ENCODE peak calls at places on chromosomes 13 and 19, in four cellular contexts. One of them, this sample, is unnamed.

GRCh38 chr19:3733549-3734309 is 25.5 kb downstream of the TJP3 start:
- DNase-seq in trophoblast cell: no peak
- DNase-seq in H1: no peak
- DNase-seq in neuronal stem cell: no peak
- DNase-seq in this sample: no peak

GRCh38 chr19:58584498-58585441 is 11.6 kb upstream of the MZF1 start:
- DNase-seq in trophoblast cell: no peak
- DNase-seq in H1: no peak
- DNase-seq in neuronal stem cell: no peak
- DNase-seq in this sample: no peak

GRCh38 chr19:34217952-34218817 is 36.2 kb upstream of the GARRE1 start:
- DNase-seq in trophoblast cell: no peak
- DNase-seq in H1: no peak
- DNase-seq in neuronal stem cell: no peak
- DNase-seq in this sample: peak

GRCh38 chr13:28717170-28717569 is 1.6 kb downstream of the SLC46A3 start:
- DNase-seq in trophoblast cell: no peak
- DNase-seq in H1: no peak
- DNase-seq in neuronal stem cell: no peak
- DNase-seq in this sample: peak

GRCh38 chr13:46492946-46493345 is 60.0 kb upstream of the LRCH1 start:
- DNase-seq in trophoblast cell: peak
- DNase-seq in H1: no peak
- DNase-seq in neuronal stem cell: peak
- DNase-seq in this sample: peak

GRCh38 chr19:14682084-14682483 is 7.4 kb upstream of the ADGRE3 start:
- DNase-seq in trophoblast cell: no peak
- DNase-seq in H1: no peak
- DNase-seq in neuronal stem cell: no peak
- DNase-seq in this sample: no peak

GRCh38 chr13:70253834-70254233 is 145.6 kb upstream of the KLHL1 start:
- DNase-seq in trophoblast cell: no peak
- DNase-seq in H1: no peak
- DNase-seq in neuronal stem cell: no peak
- DNase-seq in this sample: peak

GRCh38 chr13:94860981-94861407 is 148.6 kb upstream of the SOX21 start:
- DNase-seq in trophoblast cell: no peak
- DNase-seq in H1: no peak
- DNase-seq in neuronal stem cell: no peak
- DNase-seq in this sample: peak

GRCh38 chr13:30985637-30986205 is 53.3 kb downstream of the TEX26 start:
- DNase-seq in trophoblast cell: no peak
- DNase-seq in H1: no peak
- DNase-seq in neuronal stem cell: no peak
- DNase-seq in this sample: peak

GRCh38 chr13:113476811-113477210 is 13.7 kb downstream of the DCUN1D2 start:
- DNase-seq in trophoblast cell: no peak
- DNase-seq in H1: no peak
- DNase-seq in neuronal stem cell: no peak
- DNase-seq in this sample: no peak

GRCh38 chr19:49492573-49493411 is 3.4 kb upstream of the RPS11 start:
- DNase-seq in trophoblast cell: no peak
- DNase-seq in H1: peak
- DNase-seq in neuronal stem cell: no peak
- DNase-seq in this sample: peak

GRCh38 chr13:23763328-23763727 is 125.9 kb downstream of the MIPEP start:
- DNase-seq in trophoblast cell: no peak
- DNase-seq in H1: no peak
- DNase-seq in neuronal stem cell: no peak
- DNase-seq in this sample: no peak

GRCh38 chr13:27028683-27029480 is 142.7 kb downstream of the USP12 start:
- DNase-seq in trophoblast cell: no peak
- DNase-seq in H1: no peak
- DNase-seq in neuronal stem cell: no peak
- DNase-seq in this sample: no peak

GRCh38 chr19:28171983-28172382 is 1041.0 kb downstream of the UQCRFS1 start:
- DNase-seq in trophoblast cell: no peak
- DNase-seq in H1: no peak
- DNase-seq in neuronal stem cell: no peak
- DNase-seq in this sample: no peak

GRCh38 chr13:35514801-35515502 is 38.5 kb upstream of the MAB21L1 start:
- DNase-seq in trophoblast cell: no peak
- DNase-seq in H1: no peak
- DNase-seq in neuronal stem cell: no peak
- DNase-seq in this sample: no peak

GRCh38 chr19:30204721-30205120 is 167.5 kb upstream of the ZNF536 start:
- DNase-seq in trophoblast cell: no peak
- DNase-seq in H1: peak
- DNase-seq in neuronal stem cell: no peak
- DNase-seq in this sample: no peak

GRCh38 chr13:43005460-43006236 is 13.6 kb upstream of the EPSTI1 start:
- DNase-seq in trophoblast cell: no peak
- DNase-seq in H1: no peak
- DNase-seq in neuronal stem cell: no peak
- DNase-seq in this sample: no peak

GRCh38 chr19:35347171-35347929 is at the start of gene FFAR1:
- DNase-seq in trophoblast cell: peak
- DNase-seq in H1: peak
- DNase-seq in neuronal stem cell: no peak
- DNase-seq in this sample: no peak
- H3K4me3 ChIP-seq in trophoblast cell: no peak
- H3K4me3 ChIP-seq in H1: no peak
- H3K4me3 ChIP-seq in neuronal stem cell: no peak
- H3K4me3 ChIP-seq in this sample: no peak

GRCh38 chr19:45478454-45479238 is 10.8 kb downstream of the FOSB start:
- DNase-seq in trophoblast cell: peak
- DNase-seq in H1: peak
- DNase-seq in neuronal stem cell: peak
- DNase-seq in this sample: peak

GRCh38 chr19:45475537-45476348 is 7.9 kb downstream of the FOSB start:
- DNase-seq in trophoblast cell: peak
- DNase-seq in H1: no peak
- DNase-seq in neuronal stem cell: no peak
- DNase-seq in this sample: peak

GRCh38 chr19:45477216-45477615 is 9.4 kb downstream of the FOSB start:
- DNase-seq in trophoblast cell: peak
- DNase-seq in H1: no peak
- DNase-seq in neuronal stem cell: no peak
- DNase-seq in this sample: peak

GRCh38 chr19:45476349-45476717 is 8.5 kb downstream of the FOSB start:
- DNase-seq in trophoblast cell: peak
- DNase-seq in H1: no peak
- DNase-seq in neuronal stem cell: no peak
- DNase-seq in this sample: peak

DNA sequence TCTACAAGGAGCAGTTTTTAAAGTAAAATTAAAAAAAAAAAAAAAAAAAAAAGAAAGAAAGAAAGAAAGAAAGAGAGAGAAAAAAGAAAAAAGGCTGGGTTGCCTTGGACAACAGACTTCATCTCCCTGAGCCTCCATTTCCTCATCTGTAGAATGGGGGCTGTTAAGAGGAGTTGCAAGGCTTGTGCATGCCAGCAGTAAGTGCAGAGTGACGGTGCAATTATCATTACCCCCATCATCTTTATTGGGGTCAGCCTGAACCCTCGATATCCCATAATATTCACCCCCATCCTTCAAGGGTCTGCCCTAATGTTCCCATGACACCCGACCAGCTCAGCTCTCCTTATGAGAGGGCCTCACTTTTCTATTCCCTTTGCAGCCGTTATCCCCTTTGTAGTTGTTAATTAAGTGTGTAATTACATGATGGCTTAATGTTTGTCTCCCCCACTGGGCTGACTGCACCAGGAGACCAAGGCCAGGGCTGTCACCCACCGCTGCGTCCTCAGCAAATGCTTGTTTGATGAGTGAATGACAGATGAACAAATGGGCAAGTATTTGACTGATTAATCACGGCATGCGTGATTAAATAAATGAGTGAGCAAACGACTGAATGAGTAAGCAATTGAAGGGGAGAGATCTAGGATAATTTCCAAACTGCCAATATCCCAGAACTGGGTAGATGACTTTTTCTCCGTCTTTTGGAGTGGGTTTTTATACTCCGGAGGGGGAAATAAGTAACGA is 10.1 kb downstream of the FOSB start:
- DNase-seq in trophoblast cell: peak
- DNase-seq in H1: no peak
- DNase-seq in neuronal stem cell: no peak
- DNase-seq in this sample: peak
- H2AK5ac ChIP-seq in trophoblast cell: no peak
- H2AK5ac ChIP-seq in H1: no peak
- H2AK5ac ChIP-seq in neuronal stem cell: no peak
- H2AK5ac ChIP-seq in this sample: no peak

DNA sequence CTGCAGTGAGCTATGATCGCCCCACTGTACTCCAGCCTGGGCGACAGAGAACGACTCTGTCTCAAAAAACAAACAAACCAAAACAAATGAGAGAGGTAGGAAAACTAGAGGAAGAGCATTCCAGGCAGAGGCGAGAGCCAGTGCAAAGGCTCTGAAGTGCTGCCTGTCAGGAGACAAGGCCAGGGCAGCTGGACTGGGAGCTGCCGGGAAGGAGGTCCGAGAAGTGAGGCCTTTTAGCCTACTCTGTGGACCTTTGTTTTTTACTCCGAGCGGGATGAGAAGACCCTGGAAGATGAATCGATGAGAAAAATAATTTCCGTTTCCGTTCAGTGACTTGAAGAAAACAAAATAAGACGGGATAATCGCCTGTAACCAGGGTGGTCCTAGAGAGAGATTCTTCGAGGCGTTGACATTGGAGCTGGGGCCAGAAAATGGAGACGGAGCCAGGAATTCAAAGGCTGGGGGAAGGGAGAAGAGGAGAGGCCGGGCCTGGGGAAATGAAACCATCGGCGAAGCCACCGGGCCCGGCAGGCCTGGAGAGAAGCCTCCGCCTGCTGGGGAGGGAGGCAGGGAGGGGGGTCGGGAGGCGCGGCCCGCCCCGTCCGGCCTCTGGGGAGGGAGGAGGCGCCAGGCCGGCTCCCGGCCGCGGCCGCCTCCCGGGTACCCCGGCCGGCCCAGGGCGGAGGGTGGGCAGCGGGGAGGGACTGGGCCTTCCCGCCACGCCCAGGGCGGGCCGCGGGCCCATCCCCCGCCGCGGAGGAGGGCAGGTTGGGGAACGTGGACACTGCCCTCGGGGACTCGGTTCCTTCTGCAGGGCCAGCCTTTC is 7.8 kb upstream of the SERTAD1 start:
- DNase-seq in trophoblast cell: peak
- DNase-seq in H1: peak
- DNase-seq in neuronal stem cell: peak
- DNase-seq in this sample: peak
- H2BK12ac ChIP-seq in trophoblast cell: peak
- H2BK12ac ChIP-seq in H1: peak
- H2BK12ac ChIP-seq in neuronal stem cell: no peak
- H2BK12ac ChIP-seq in this sample: peak

GRCh38 chr19:46785054-46785979 is 3.1 kb downstream of the SLC1A5 start:
- DNase-seq in trophoblast cell: no peak
- DNase-seq in H1: no peak
- DNase-seq in neuronal stem cell: no peak
- DNase-seq in this sample: no peak
- H3K4me3 ChIP-seq in trophoblast cell: no peak
- H3K4me3 ChIP-seq in H1: peak
- H3K4me3 ChIP-seq in neuronal stem cell: peak
- H3K4me3 ChIP-seq in this sample: peak

DNA sequence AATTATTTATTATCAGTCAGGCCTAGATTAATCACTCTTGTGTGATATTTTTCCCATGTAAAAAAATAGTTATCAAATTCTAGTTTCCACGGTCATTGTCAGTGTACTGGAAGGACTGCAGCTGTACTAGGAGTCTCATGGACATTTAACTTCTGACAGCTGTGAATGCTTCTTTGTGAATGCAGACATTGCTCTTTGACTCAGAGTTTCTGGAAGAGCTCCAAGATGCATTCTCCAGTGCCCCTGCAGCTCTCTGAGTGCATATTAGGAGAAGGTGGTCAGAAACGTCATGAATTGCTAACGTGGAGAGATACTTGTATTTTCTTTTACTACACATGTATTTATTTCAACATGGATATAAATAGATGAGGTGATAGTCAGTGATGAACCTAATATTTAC is 9.7 kb upstream of the SLITRK5 start:
- DNase-seq in trophoblast cell: no peak
- DNase-seq in H1: no peak
- DNase-seq in neuronal stem cell: no peak
- DNase-seq in this sample: peak
- H2AK5ac ChIP-seq in trophoblast cell: no peak
- H2AK5ac ChIP-seq in H1: no peak
- H2AK5ac ChIP-seq in neuronal stem cell: no peak
- H2AK5ac ChIP-seq in this sample: no peak

DNA sequence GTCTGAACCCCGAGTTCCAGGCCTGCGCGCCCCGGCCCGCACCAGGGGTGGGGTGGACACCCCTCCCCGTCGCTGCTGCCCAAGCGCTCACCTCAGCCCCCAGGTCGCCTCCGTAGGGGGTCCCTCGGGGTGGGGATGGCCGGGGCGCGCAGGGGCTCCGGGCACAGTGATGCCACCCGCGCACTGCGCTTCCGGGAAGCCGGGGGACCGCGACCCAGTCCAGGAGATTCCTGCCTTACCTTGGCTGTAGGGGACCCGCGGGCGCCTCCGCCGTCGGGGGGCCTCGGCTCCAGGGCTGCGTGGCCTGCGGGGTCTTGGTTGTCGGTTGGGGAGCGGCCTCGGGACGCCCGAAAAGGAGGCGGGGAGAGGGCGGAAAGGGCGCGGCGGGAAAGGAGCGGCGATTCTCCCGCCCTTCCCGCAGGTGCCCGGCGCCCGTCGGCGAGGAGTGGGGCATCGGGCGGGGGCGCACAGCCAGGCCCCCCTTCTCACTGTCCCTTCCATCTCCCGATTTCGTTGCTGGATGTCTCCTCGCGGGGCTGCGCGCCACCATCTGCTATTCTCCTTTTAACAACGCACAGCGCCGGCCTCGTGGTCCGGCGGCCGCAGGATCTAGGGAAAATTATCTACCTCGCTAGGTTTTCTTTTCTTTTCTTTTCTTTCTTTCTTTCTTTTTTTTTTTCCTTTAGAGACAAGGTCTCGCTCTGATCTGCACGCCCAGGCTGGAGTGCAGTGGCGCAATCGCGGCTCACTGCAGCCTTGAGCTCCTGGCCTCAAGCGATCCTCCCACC is at the start of gene KEAP1:
- DNase-seq in trophoblast cell: peak
- DNase-seq in H1: peak
- DNase-seq in neuronal stem cell: peak
- DNase-seq in this sample: peak
- H2BK12ac ChIP-seq in trophoblast cell: peak
- H2BK12ac ChIP-seq in H1: peak
- H2BK12ac ChIP-seq in neuronal stem cell: peak
- H2BK12ac ChIP-seq in this sample: peak